ENCODE peak calls at places on chromosomes 16 and 17, in eight cellular contexts. G is NCI-H460; I is A549; X is AML-193; C is activated CD4-positive, alpha-beta T cell treated with anti-CD3 and anti-CD28 coated beads, Interleukin-2, amount 50 U/mL, for 1 hour; A is nucleus accumbens; B is activated naive CD4-positive, alpha-beta T cell treated with anti-CD3 and anti-CD28 coated beads for 36 hours; S is glutamatergic neuron. U is an unnamed sample.

GRCh38 chr16:51713502-51713901 is 562.4 kb upstream of the SALL1 start:
- DNase-seq in S (no peak), G (no peak), I (no peak), A (no peak), C (no peak), B (no peak), X (no peak), U (no peak)

GRCh38 chr16:282944-283744 is at the start of gene PDIA2:
- DNase-seq in I (no peak), X (no peak), C (no peak), G (no peak), S (no peak), B (no peak), A (no peak), U (no peak)

GRCh38 chr16:47045459-47045858 is 72.0 kb upstream of the DNAJA2 start:
- DNase-seq in G (no peak), A (no peak), S (no peak), X (peak), C (no peak), I (no peak), B (no peak), U (no peak)

GRCh38 chr17:15444805-15445204 is 22.6 kb downstream of the CDRT4 start:
- DNase-seq in A (no peak), I (no peak), S (no peak), X (no peak), G (no peak), C (no peak), B (no peak), U (no peak)

GRCh38 chr17:17416007-17416399 is 60.8 kb upstream of the MED9 start:
- DNase-seq in A (no peak), G (peak), C (no peak), I (peak), X (peak), B (peak), S (no peak), U (peak)

GRCh38 chr17:37516131-37516561 is 26.5 kb downstream of the DUSP14 start:
- DNase-seq in A (no peak), C (no peak), S (no peak), I (no peak), G (no peak), B (no peak), X (no peak), U (no peak)

GRCh38 chr17:77476920-77477805 is 336.4 kb downstream of the SEC14L1 start:
- DNase-seq in S (peak), X (no peak), A (no peak), I (no peak), C (no peak), G (peak), B (peak), U (no peak)

GRCh38 chr16:23903001-23903414 is 67.2 kb downstream of the PRKCB start:
- DNase-seq in B (no peak), X (no peak), G (no peak), A (no peak), S (no peak), C (no peak), I (peak), U (no peak)

GRCh38 chr16:10965440-10966039 is 21.2 kb downstream of the CLEC16A start:
- DNase-seq in S (no peak), X (no peak), I (no peak), A (no peak), C (no peak), B (peak), G (no peak), U (no peak)

GRCh38 chr17:79135011-79135410 is 60.4 kb downstream of the ENGASE start:
- DNase-seq in A (no peak), B (no peak), X (no peak), C (no peak), S (no peak), I (no peak), G (no peak), U (no peak)

GRCh38 chr17:51085150-51085805 is 35.4 kb downstream of the SPAG9 start:
- DNase-seq in G (no peak), A (no peak), X (no peak), S (no peak), C (no peak), I (peak), B (no peak), U (no peak)

GRCh38 chr17:29390856-29391631 is 881 bp downstream of the TAOK1 start:
- DNase-seq in X (peak), S (peak), B (peak), A (no peak), G (no peak), C (no peak), I (peak), U (no peak)

GRCh38 chr16:57578521-57579360 is 36.3 kb downstream of the ADGRG5 start:
- DNase-seq in S (no peak), G (no peak), C (no peak), X (no peak), I (no peak), A (no peak), B (no peak), U (no peak)

GRCh38 chr17:59893617-59894100 is 738 bp downstream of the RPS6KB1 start:
- DNase-seq in G (no peak), C (no peak), S (no peak), I (peak), X (peak), A (no peak), B (peak), U (no peak)

GRCh38 chr16:46688657-46689491 is at the start of gene VPS35:
- DNase-seq in X (peak), S (peak), G (peak), I (peak), A (peak), C (peak), B (peak), U (peak)